ENCODE peak calls at places on chromosomes 1 and 21, in six cellular contexts. W, G, J, T, E and S are unnamed samples.

GRCh38 chr1:225642177-225642576 is 10.7 kb downstream of the ENAH start:
- DNase-seq in W (no peak), G (no peak), J (no peak), T (peak), E (no peak), S (no peak)

GRCh38 chr1:9784508-9785133 is 39.1 kb downstream of the CLSTN1 start:
- DNase-seq in W (no peak), G (peak), J (no peak), T (peak), E (no peak), S (peak)

GRCh38 chr1:25707280-25708016 is 90.9 kb downstream of the MAN1C1 start:
- DNase-seq in W (no peak), G (no peak), J (no peak), T (peak), E (no peak), S (no peak)

GRCh38 chr1:183841950-183842816 is 37.3 kb downstream of the RGL1 start:
- DNase-seq in W (no peak), G (peak), J (no peak), T (peak), E (peak), S (peak)

GRCh38 chr1:67653304-67653703 is 31.7 kb upstream of the GADD45A start:
- DNase-seq in W (no peak), G (no peak), J (no peak), T (no peak), E (no peak), S (no peak)

GRCh38 chr1:192131914-192132313 is 26.3 kb upstream of the RGS18 start:
- DNase-seq in W (no peak), G (no peak), J (no peak), T (no peak), E (no peak), S (no peak)

GRCh38 chr1:7562729-7563605 is 208.1 kb upstream of the VAMP3 start:
- DNase-seq in W (no peak), G (no peak), J (peak), T (no peak), E (peak), S (no peak)

GRCh38 chr21:43609501-43610340 is 49.6 kb downstream of the HSF2BP start:
- DNase-seq in W (no peak), G (no peak), J (no peak), T (peak), E (no peak), S (no peak)

GRCh38 chr1:115643636-115644035 is 1.9 kb downstream of the VANGL1 start:
- DNase-seq in W (no peak), G (no peak), J (no peak), T (no peak), E (no peak), S (no peak)

GRCh38 chr1:180530501-180530900 is 28.1 kb upstream of the ACBD6 start:
- DNase-seq in W (no peak), G (no peak), J (no peak), T (peak), E (peak), S (no peak)

GRCh38 chr21:35561076-35561475 is 499.2 kb downstream of the SETD4 start:
- DNase-seq in W (no peak), G (no peak), J (no peak), T (no peak), E (no peak), S (no peak)

GRCh38 chr21:34351786-34352241 is 12.0 kb upstream of the KCNE2 start:
- DNase-seq in W (peak), G (peak), J (no peak), T (peak), E (peak), S (peak)

GRCh38 chr21:17793675-17794123 is 25.5 kb downstream of the C21orf91 start:
- DNase-seq in W (no peak), G (no peak), J (no peak), T (peak), E (no peak), S (no peak)

GRCh38 chr1:7584643-7585042 is 186.5 kb upstream of the VAMP3 start:
- DNase-seq in W (no peak), G (no peak), J (peak), T (no peak), E (no peak), S (no peak)

GRCh38 chr21:39016740-39017315 is 166.4 kb downstream of the PSMG1 start:
- DNase-seq in W (no peak), G (no peak), J (no peak), T (peak), E (no peak), S (peak)

GRCh38 chr1:46466477-46467182 is 23.0 kb upstream of the DMBX1 start:
- DNase-seq in W (peak), G (peak), J (no peak), T (no peak), E (no peak), S (no peak)

GRCh38 chr1:202501281-202501680 is 152.8 kb downstream of the PPP1R12B start:
- DNase-seq in W (no peak), G (no peak), J (no peak), T (peak), E (no peak), S (peak)
- TF ChIP-seq CTCF in W (peak), G (peak), J (no peak), T (peak), E (peak), S (peak)

GRCh38 chr1:44220001-44220751 is 6.9 kb downstream of the DMAP1 start:
- DNase-seq in W (no peak), G (no peak), J (no peak), T (peak), E (no peak), S (no peak)
- TF ChIP-seq CTCF in W (no peak), G (no peak), J (no peak), T (peak), E (no peak), S (no peak)

GRCh38 chr1:111739222-111739983 is at the start of gene INKA2:
- DNase-seq in W (peak), G (peak), J (peak), T (peak), E (peak), S (peak)
- TF ChIP-seq CTCF in W (peak), G (no peak), J (no peak), T (no peak), E (no peak), S (peak)

GRCh38 chr1:152013664-152014237 is 20.1 kb upstream of the S100A10 start:
- DNase-seq in W (no peak), G (peak), J (peak), T (peak), E (peak), S (peak)
- TF ChIP-seq CTCF in W (peak), G (peak), J (peak), T (peak), E (peak), S (peak)

GRCh38 chr1:232047473-232047872 is 420.9 kb downstream of the DISC1 start:
- DNase-seq in W (no peak), G (no peak), J (no peak), T (no peak), E (no peak), S (no peak)
- TF ChIP-seq CTCF in W (peak), G (no peak), J (no peak), T (peak), E (no peak), S (no peak)

DNA sequence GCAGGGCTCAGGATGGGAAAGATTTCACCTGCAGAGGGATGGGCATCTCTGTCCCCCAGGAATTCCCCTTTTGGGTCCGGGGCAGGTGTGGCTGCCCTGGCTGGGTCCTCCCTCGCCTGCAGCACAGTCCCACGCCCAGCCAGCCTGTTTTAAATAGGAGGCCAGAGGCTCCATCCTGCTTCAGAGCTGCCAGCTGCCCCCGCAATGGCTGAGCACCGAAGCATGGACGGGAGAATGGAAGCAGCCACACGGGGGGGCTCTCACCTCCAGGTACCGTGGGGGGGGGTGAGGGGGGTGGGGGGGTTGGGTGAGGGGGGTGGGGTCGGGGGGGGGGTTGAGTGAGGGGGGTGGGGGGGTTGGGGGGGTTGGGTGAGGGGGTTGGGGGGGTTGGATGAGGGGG is 3.6 kb downstream of the SCNN1D start:
- DNase-seq in W (no peak), G (peak), J (no peak), T (no peak), E (no peak), S (peak)
- TF ChIP-seq CTCF in W (no peak), G (no peak), J (no peak), T (no peak), E (no peak), S (peak)

DNA sequence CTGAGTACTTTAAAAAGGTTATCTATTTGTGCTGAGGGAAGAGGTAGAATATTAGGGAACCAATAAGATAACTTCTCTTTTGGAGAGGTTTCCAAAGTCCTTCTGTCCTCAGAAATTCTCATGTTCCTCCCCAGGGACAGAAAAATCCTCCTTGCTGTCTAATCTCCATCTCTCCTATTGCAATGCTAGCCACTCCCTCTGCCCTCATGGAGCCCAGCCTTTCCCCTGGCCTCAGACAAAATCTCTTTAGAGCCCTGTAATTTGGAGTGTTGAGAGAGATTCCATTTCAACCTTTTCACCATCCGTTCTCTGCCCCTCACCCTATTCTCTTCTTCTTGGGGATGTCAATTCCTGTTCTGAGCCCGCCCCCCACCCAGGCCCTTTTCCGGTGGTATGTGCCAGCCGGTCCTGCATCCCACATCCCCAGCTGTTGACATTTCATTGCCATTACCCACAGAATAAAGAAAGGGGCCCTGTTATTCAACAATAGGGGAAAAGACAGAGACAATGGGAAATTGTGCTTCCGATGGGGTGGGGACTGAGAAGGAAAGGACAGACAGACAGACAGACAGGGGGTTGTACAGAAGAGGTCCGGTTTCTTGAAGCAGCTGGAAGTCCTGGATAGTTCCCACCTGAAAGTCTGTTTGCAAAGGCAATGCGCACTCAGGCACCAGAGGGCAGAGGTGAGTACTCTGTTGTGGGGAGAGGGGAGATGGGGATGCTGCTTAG is at the start of gene HAPLN2:
- DNase-seq in W (no peak), G (peak), J (no peak), T (no peak), E (no peak), S (peak)
- TF ChIP-seq CTCF in W (peak), G (no peak), J (no peak), T (peak), E (no peak), S (peak)